ENCODE peak calls at places on chromosomes 7 and 10, in nine cellular contexts. V is AG08395; Y is D341Med; Q is substantia nigra; W is fibroblast of lung; E is activated CD4-positive, CD25-positive, alpha-beta regulatory T cell; I is activated T-cell treated with anti-CD3 and anti-CD28 coated beads for 1 hour; G is IMR-90; D is activated CD4-positive, alpha-beta T cell treated with anti-CD3 and anti-CD28 coated beads, Interleukin-2, amount 50 U/mL, for 1 hour. N is an unnamed sample.

GRCh38 chr7:51369746-51370145 is 53.1 kb upstream of the COBL start:
- DNase-seq in G (no peak), Y (no peak), V (no peak), W (peak), Q (no peak), D (no peak), I (no peak), E (no peak), N (no peak)

GRCh38 chr10:50992972-50993766 is 81.1 kb upstream of the PRKG1 start:
- DNase-seq in D (no peak), Y (peak), E (no peak), W (peak), V (peak), I (no peak), G (peak), Q (no peak), N (no peak)

GRCh38 chr10:114413398-114413797 is 9.1 kb upstream of the AFAP1L2 start:
- DNase-seq in Q (no peak), D (no peak), W (no peak), I (no peak), G (no peak), V (no peak), E (no peak), Y (no peak), N (no peak)

GRCh38 chr7:92644406-92645113 is 54.4 kb upstream of the FAM133B start:
- DNase-seq in V (no peak), Q (no peak), Y (peak), D (no peak), E (no peak), G (peak), I (no peak), W (peak), N (no peak)

GRCh38 chr10:16545126-16545736 is 23.6 kb upstream of the C1QL3 start:
- DNase-seq in Q (no peak), E (no peak), W (peak), Y (peak), I (no peak), G (peak), D (no peak), V (peak), N (no peak)

GRCh38 chr10:75294031-75294437 is 58.3 kb upstream of the COMTD1 start:
- DNase-seq in D (no peak), G (no peak), Q (no peak), E (no peak), I (no peak), Y (no peak), W (peak), V (peak), N (no peak)

GRCh38 chr7:159038066-159038465 is 106.6 kb downstream of the VIPR2 start:
- DNase-seq in E (no peak), G (no peak), Q (no peak), Y (no peak), V (no peak), D (no peak), I (no peak), W (no peak), N (no peak)

GRCh38 chr10:71860243-71861029 is 9.4 kb upstream of the PSAP start:
- DNase-seq in Q (peak), Y (peak), D (no peak), V (peak), W (peak), E (no peak), G (peak), I (no peak), N (peak)

GRCh38 chr7:135386776-135387175 is 123.1 kb downstream of the CNOT4 start:
- DNase-seq in V (no peak), W (no peak), I (no peak), D (no peak), G (no peak), E (no peak), Y (no peak), Q (no peak), N (no peak)

GRCh38 chr7:27917774-27918314 is 177.9 kb downstream of the TAX1BP1 start:
- DNase-seq in G (peak), I (no peak), W (no peak), V (peak), E (no peak), Q (no peak), D (no peak), Y (no peak), N (no peak)

GRCh38 chr7:146701166-146701565 is 584.6 kb downstream of the CNTNAP2 start:
- DNase-seq in I (no peak), Y (no peak), V (no peak), E (no peak), W (peak), G (no peak), Q (no peak), D (no peak), N (no peak)

GRCh38 chr10:131193923-131194322 is 117.6 kb downstream of the TCERG1L start:
- DNase-seq in D (no peak), Y (no peak), Q (no peak), W (no peak), V (no peak), G (no peak), I (no peak), E (no peak), N (no peak)

GRCh38 chr7:157496426-157497275 is 159.8 kb downstream of the DNAJB6 start:
- DNase-seq in D (no peak), G (no peak), I (no peak), W (no peak), V (no peak), Q (no peak), E (no peak), Y (peak), N (no peak)

GRCh38 chr7:1965579-1966294 is 267.0 kb downstream of the MAD1L1 start:
- DNase-seq in V (no peak), E (no peak), D (no peak), Y (no peak), W (no peak), Q (no peak), G (no peak), I (no peak), N (no peak)

GRCh38 chr10:122856902-122857301 is 11.2 kb upstream of the CUZD1 start:
- DNase-seq in G (peak), W (no peak), Q (no peak), E (no peak), D (no peak), I (no peak), Y (no peak), V (no peak), N (no peak)

GRCh38 chr7:64574481-64575159 is 11.7 kb upstream of the ZNF680 start:
- DNase-seq in G (peak), Q (no peak), E (no peak), Y (no peak), W (peak), V (no peak), I (no peak), D (no peak), N (no peak)

GRCh38 chr10:63829020-63829419 is 307.8 kb downstream of the REEP3 start:
- DNase-seq in V (no peak), W (no peak), Q (no peak), E (no peak), D (no peak), Y (no peak), I (no peak), G (no peak), N (no peak)

GRCh38 chr7:6536899-6537298 is 14.4 kb downstream of the GRID2IP start:
- DNase-seq in V (no peak), D (no peak), I (no peak), W (no peak), Y (no peak), G (no peak), Q (no peak), E (no peak), N (no peak)

GRCh38 chr7:70712942-70713341 is 419.0 kb upstream of the GALNT17 start:
- DNase-seq in Q (no peak), Y (no peak), D (no peak), I (no peak), G (no peak), W (no peak), V (no peak), E (no peak), N (no peak)

GRCh38 chr7:5526190-5527037 is 102.8 kb upstream of the TNRC18 start:
- DNase-seq in W (peak), Y (peak), I (peak), Q (no peak), D (peak), V (no peak), E (no peak), G (peak), N (no peak)

GRCh38 chr10:101319241-101319915 is 34.6 kb upstream of the BTRC start:
- DNase-seq in D (no peak), G (peak), E (no peak), Q (no peak), Y (no peak), I (no peak), W (no peak), V (no peak), N (no peak)

N was measured in GOT3.